ENCODE peak calls at places on chromosome 16, in nine cellular contexts. H is stomach, T is heart left ventricle, K is thyroid gland, D is A549, N is transverse colon, Q is esophagus squamous epithelium, J is body of pancreas, G is uterus. Z is an unnamed sample.

GRCh38 chr16:87741700-87742415 is 23.9 kb downstream of the KLHDC4 start:
- DNase-seq in K (no peak), Q (no peak), G (no peak), N (no peak), J (no peak), D (no peak), H (no peak), T (no peak), Z (no peak)

GRCh38 chr16:2470603-2471015 is 488 bp upstream of the NTN3 start:
- DNase-seq in D (peak; percentile 41), Q (no peak), J (no peak), H (no peak), G (no peak), K (no peak), T (no peak), N (no peak), Z (no peak)

GRCh38 chr16:54812229-54812628 is 118.4 kb upstream of the IRX5 start:
- DNase-seq in J (no peak), T (no peak), H (no peak), D (peak; percentile 17), K (no peak), N (no peak), Q (no peak), G (no peak), Z (no peak)

GRCh38 chr16:55370762-55371482 is 46.9 kb downstream of the IRX6 start:
- DNase-seq in G (no peak), N (peak; percentile 15), K (peak; percentile 72), H (peak; percentile 33), Q (no peak), J (peak; percentile 40), T (peak; percentile 83), D (peak; percentile 32), Z (peak; percentile 51)

GRCh38 chr16:87945351-87946042 is 5.7 kb upstream of the BANP start:
- DNase-seq in T (peak; percentile 88), Q (no peak), D (peak; percentile 50), J (peak; percentile 87), H (peak; percentile 78), N (peak; percentile 80), G (peak; percentile 62), K (peak; percentile 91), Z (peak; percentile 41)

GRCh38 chr16:81204794-81205680 is 33.5 kb upstream of the BCO1 start:
- DNase-seq in T (no peak), H (peak; percentile 48), G (peak; percentile 53), J (peak; percentile 48), N (peak; percentile 36), Q (no peak), K (peak; percentile 49), D (peak; percentile 61), Z (no peak)

GRCh38 chr16:3283525-3284447 is 495 bp downstream of the ZNF263 start:
- DNase-seq in H (no peak), T (no peak), Q (no peak), G (peak; percentile 22), D (no peak), K (no peak), N (no peak), J (peak; percentile 15), Z (no peak)

GRCh38 chr16:51039638-51040331 is 111.3 kb downstream of the SALL1 start:
- DNase-seq in D (no peak), J (no peak), Q (no peak), G (no peak), H (no peak), N (no peak), T (no peak), K (no peak), Z (no peak)

GRCh38 chr16:90023078-90023447 is 3.8 kb upstream of the DBNDD1 start:
- DNase-seq in J (no peak), Q (no peak), G (no peak), D (no peak), N (no peak), K (peak; percentile 27), H (no peak), T (peak; percentile 41), Z (no peak)

GRCh38 chr16:90020838-90021382 is 1.7 kb upstream of the DBNDD1 start:
- DNase-seq in J (no peak), H (no peak), K (no peak), Q (no peak), N (no peak), G (no peak), T (no peak), D (no peak), Z (no peak)

GRCh38 chr16:90020260-90020837 is 1.1 kb upstream of the DBNDD1 start:
- DNase-seq in K (no peak), T (no peak), Q (no peak), G (no peak), J (no peak), H (no peak), D (no peak), N (no peak), Z (no peak)

GRCh38 chr16:90019543-90020259 is 445 bp upstream of the DBNDD1 start:
- DNase-seq in D (peak; percentile 47), K (peak; percentile 33), H (peak; percentile 40), T (peak; percentile 64), N (peak; percentile 62), G (no peak), Q (no peak), J (peak; percentile 58), Z (no peak)

DNA sequence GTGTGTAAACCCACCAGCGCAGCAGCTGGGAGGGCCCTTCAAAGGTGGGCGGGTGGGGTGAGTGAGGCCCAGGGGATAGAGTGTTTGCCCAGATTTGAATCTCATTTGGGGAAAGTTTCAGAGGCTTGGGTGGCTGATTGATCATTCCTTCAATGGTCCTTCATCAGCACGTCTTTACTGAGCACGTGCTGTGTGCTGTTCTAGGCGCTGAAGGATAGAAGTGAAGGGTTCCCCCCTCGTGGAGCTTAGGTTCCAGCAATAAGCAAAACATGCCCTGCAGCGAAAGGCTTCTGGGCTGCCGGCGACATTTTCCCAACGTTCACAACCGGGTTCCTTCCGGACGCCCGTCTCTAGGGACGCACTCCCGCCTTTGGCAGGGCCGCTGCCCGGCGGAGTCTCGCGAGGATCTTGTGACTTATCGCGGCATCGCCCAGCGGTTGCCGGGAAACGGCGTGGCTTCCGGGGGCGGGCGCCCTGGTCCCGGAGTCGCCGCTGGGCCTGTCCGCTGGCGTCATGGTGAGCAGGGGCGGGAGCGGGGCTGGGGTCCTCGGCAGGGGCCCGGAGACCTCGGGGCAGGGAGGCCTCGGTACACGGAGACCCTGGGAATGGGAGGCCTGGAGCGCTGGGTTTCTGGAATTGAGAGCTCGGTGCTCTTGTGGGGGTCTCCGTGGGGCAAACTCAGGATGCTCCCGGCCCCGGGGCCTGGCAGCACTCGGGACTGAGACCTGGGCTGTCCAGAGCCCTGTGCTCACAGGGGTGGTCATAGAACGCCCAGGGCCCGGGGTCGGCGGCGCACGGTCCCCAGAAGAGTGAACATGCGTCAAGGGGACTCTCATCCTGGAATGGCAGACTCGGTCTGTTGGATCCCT is 3.2 kb upstream of the DBNDD1 start:
- DNase-seq in T (peak; percentile 97), H (peak; percentile 95), K (peak; percentile 96), G (peak; percentile 87), Q (no peak), J (peak; percentile 93), N (peak; percentile 93), D (peak; percentile 91), Z (peak; percentile 78)
- H3K4me3 ChIP-seq in T (peak overlapping the region; percentile 68), H (peak overlapping the region; percentile 68), K (peak overlapping the region; percentile 46), G (peak overlapping the region; percentile 75), Q (peak overlapping the region; percentile 89), J (peak overlapping the region; percentile 79), N (peak overlapping the region; percentile 80), D (peak overlapping the region; percentile 76), Z (peak overlapping the region; percentile 62)

DNA sequence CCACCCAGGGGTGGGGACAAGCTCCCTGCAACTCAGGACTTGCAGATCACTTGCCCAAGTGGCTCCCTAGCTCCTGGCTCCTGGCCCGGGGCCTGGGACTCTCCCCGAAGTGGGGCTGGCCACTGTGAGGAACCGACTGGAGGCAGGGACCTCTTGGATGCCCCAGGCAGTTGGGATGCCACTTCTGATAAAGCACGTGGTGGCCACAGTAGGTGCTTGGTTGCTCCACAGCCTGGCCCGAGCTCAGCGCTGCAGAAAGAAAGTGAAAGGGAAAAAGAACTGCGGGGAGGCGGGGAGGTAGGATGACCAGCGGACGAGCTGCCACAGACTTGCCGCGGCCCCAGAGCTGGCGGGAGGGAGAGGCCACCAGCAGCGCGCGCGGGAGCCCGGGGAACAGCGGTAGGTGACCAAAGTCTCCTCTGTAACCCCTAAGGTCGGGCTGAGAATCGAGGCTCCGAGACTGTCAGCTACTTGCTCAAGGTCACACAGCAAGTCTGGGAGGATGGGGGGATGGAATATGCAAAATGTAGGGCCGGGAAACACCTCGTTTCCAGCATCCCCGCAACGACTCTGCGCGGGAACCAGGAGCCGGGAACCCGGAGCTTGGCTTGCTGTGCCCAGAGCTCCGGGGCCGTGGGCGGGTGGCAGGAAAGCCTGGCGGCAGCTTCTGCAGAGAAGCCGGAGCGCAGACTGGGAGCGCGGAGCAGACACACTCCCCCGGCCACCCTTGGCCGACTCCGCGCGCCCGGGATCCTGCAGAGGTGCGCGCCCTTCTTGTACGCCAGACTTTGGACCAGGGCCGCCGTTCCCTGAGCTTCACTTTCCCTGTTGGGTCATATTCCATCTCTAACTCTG is 1.9 kb downstream of the CIITA start:
- DNase-seq in Q (no peak), D (no peak), K (peak; percentile 69), H (peak; percentile 75), T (peak; percentile 76), J (peak; percentile 45), G (peak; percentile 30), N (peak; percentile 58), Z (peak; percentile 36)
- TF ChIP-seq POLR2A in Q (no peak), D (no peak), K (no peak), H (no peak), T (no peak), J (peak; percentile 60), G (no peak), N (no peak), Z (no peak)

DNA sequence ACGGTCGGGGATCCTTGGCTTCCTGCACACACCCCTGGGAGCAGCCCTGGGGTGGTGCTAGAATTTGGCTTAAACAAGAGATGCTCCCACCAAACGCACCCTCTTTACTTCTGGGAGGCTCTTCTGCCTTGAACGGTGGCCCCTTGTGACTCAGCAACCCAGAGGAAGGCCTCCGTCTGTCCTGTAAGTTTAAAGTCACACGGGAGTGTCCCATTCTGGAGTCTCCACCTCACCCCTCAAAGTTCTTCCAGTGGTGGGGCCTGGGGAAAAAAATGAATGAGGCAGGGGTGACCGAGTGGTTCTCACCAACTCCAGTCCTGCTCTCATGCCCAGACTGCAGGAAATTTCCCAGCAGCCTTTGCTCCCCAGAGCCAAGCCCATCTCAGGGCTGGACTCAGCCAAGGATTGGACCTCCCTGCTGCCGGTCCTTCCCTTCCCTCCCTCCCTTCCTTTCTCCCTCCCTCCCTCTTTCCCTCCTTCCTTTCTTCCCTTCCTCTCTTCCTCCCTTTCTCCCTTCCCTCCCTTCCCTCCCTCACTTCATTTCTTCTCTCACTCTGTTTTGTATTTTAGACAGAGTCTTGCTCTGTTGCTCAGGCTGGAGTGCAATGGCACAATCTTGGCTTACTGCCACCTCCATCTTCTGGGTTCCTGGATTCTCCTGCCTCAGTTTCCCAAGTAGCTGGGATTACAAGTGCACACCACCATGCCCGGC is 11.4 kb downstream of the ITGAD start:
- DNase-seq in T (no peak), Q (no peak), N (no peak), D (peak; percentile 81), H (no peak), J (no peak), K (no peak), G (no peak), Z (no peak)
- H3K4me3 ChIP-seq in T (peak overlapping the region; percentile 20), Q (no peak overlapping the region), N (no peak overlapping the region), D (peak overlapping the region; percentile 70), H (no peak overlapping the region), J (no peak overlapping the region), K (no peak overlapping the region), G (no peak overlapping the region), Z (no peak overlapping the region)

DNA sequence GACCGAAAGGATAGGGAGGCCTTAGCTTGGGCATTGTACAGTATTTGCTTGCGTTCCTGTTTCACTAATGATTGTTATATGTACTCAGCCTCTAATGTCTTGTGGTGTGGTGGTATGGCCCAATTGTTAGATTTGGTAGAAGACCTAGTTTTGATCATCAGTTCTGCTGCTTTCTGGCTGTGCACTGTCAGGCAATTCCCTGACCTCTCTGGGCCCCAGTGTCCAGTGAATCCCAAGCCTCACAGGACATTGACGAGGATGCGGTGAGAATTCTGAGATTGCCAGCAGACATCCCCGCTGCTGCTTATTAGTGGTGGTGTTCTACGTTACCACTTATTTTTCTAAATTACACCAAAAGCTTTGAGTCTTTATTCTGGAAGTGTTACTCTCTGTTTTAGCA is 195.2 kb downstream of the SNX29 start:
- DNase-seq in G (no peak), N (no peak), Q (no peak), H (no peak), K (no peak), J (no peak), D (no peak), T (no peak), Z (no peak)
- TF ChIP-seq POLR2A in G (no peak), N (no peak), Q (no peak), H (no peak), K (no peak), J (no peak), D (no peak), T (no peak), Z (no peak)

Z was measured in tibial nerve.